ENCODE peak calls at places on chromosomes 6 and 20, in seven cellular contexts. M is PC-3, C is heart left ventricle, B is left lung, F is esophagus squamous epithelium, R is AG10803, S is endothelial cell of umbilical vein. J is an unnamed sample.

GRCh38 chr6:128036808-128037570 is 136.1 kb upstream of the THEMIS start:
- DNase-seq in M (no peak), C (no peak), B (no peak), F (no peak), R (peak; percentile 68), S (no peak), J (peak; percentile 34)

GRCh38 chr6:13673368-13673767 is 38.3 kb downstream of the RANBP9 start:
- DNase-seq in M (no peak), C (no peak), B (no peak), F (no peak), R (no peak), S (no peak), J (no peak)

GRCh38 chr20:31867011-31867410 is 3.3 kb downstream of the DUSP15 start:
- DNase-seq in M (no peak), C (no peak), B (no peak), F (no peak), R (no peak), S (no peak), J (no peak)

GRCh38 chr6:27422651-27423332 is 34.2 kb downstream of the ZNF391 start:
- DNase-seq in M (no peak), C (no peak), B (no peak), F (no peak), R (no peak), S (no peak), J (peak; percentile 26)

GRCh38 chr6:89360415-89360999 is 8.0 kb upstream of the UBE2J1 start:
- DNase-seq in M (peak; percentile 10), C (no peak), B (no peak), F (no peak), R (peak; percentile 56), S (no peak), J (no peak)

GRCh38 chr6:54308677-54309315 is 555 bp downstream of the TINAG start:
- DNase-seq in M (no peak), C (no peak), B (no peak), F (no peak), R (no peak), S (no peak), J (no peak)

GRCh38 chr6:79233611-79234149 is 802 bp downstream of the HMGN3 start:
- DNase-seq in M (peak; percentile 74), C (peak; percentile 94), B (peak; percentile 91), F (peak; percentile 54), R (peak; percentile 86), S (peak; percentile 91), J (peak; percentile 90)

GRCh38 chr6:32047539-32047854 is 9.3 kb downstream of the CYP21A2 start:
- DNase-seq in M (no peak), C (no peak), B (no peak), F (no peak), R (no peak), S (no peak), J (no peak)

GRCh38 chr6:40340957-40341356 is 246.2 kb downstream of the LRFN2 start:
- DNase-seq in M (no peak), C (no peak), B (no peak), F (no peak), R (no peak), S (no peak), J (no peak)

GRCh38 chr20:9392892-9393857 is 121.2 kb upstream of the LAMP5 start:
- DNase-seq in M (peak; percentile 82), C (peak; percentile 77), B (peak; percentile 72), F (no peak), R (peak; percentile 64), S (peak; percentile 37), J (peak; percentile 67)

GRCh38 chr6:130872250-130873095 is 45.3 kb downstream of the SMLR1 start:
- DNase-seq in M (peak; percentile 66), C (peak; percentile 73), B (peak; percentile 46), F (no peak), R (peak; percentile 47), S (peak; percentile 51), J (peak; percentile 62)

GRCh38 chr20:43911066-43911465 is 3.6 kb upstream of the TOX2 start:
- DNase-seq in M (peak; percentile 62), C (no peak), B (no peak), F (no peak), R (peak; percentile 59), S (peak; percentile 83), J (peak; percentile 59)

GRCh38 chr6:134374486-134374885 is 56.6 kb upstream of the SGK1 start:
- DNase-seq in M (no peak), C (no peak), B (no peak), F (no peak), R (peak; percentile 8), S (peak; percentile 28), J (no peak)

GRCh38 chr6:149433901-149434300 is 33.8 kb downstream of the SUMO4 start:
- DNase-seq in M (no peak), C (no peak), B (no peak), F (no peak), R (peak; percentile 78), S (no peak), J (peak; percentile 19)

GRCh38 chr20:33875534-33876026 is 64.4 kb downstream of the CHMP4B start:
- DNase-seq in M (no peak), C (no peak), B (no peak), F (no peak), R (no peak), S (no peak), J (no peak)
- H3K4me3 ChIP-seq in M (no peak overlapping the region), C (no peak overlapping the region), B (no peak overlapping the region), F (no peak overlapping the region), R (no peak overlapping the region), S (no peak overlapping the region), J (no peak overlapping the region)

GRCh38 chr20:48635791-48636267 is 192.0 kb downstream of the PREX1 start:
- DNase-seq in M (peak; percentile 64), C (peak; percentile 79), B (no peak), F (no peak), R (no peak), S (peak; percentile 55), J (peak; percentile 50)
- TF ChIP-seq CTCF in M (peak; percentile 95), C (peak; percentile 83), B (peak; percentile 79), F (peak; percentile 50), R (peak; percentile 76), S (peak; percentile 97), J (peak; percentile 87)

DNA sequence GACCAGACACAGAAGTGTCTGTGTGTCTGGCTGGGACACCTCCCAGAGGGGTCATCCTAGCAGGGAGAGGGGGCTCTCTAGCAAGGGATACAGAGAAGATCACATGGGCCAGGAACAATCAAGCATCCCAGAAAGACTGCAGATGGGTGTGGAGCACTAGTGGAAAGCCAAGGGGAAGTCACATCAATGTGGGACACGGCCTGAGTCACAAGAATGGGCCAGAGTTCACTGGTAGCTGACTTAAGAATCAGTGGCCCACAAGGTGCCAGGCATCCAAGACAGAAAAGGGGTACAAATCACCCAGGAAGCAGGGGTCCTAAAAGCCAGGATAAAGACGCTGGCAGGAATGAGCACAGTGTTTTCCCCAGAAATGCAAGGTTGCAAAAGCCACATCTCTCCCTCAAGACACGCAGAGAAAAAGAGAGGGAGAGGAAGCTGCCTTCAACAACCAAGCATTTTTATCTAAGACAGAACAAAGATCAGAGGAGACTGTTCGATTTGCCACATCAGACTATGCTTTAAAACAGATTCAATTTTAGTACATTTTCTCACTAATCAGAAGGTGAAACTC is 113.6 kb upstream of the DST start:
- DNase-seq in M (peak; percentile 37), C (no peak), B (no peak), F (no peak), R (no peak), S (no peak), J (no peak)
- H3K4me3 ChIP-seq in M (no peak overlapping the region), C (no peak overlapping the region), B (no peak overlapping the region), F (no peak overlapping the region), R (no peak overlapping the region), S (no peak overlapping the region), J (no peak overlapping the region)

GRCh38 chr6:44932651-44933091 is 395.5 kb upstream of the RUNX2 start:
- DNase-seq in M (no peak), C (no peak), B (no peak), F (no peak), R (no peak), S (no peak), J (no peak)
- TF ChIP-seq CTCF in M (no peak), C (no peak), B (no peak), F (no peak), R (no peak), S (no peak), J (no peak)

GRCh38 chr6:85404497-85405174 is 45.2 kb upstream of the NT5E start:
- DNase-seq in M (peak; percentile 94), C (no peak), B (peak; percentile 34), F (no peak), R (peak; percentile 93), S (peak; percentile 93), J (peak; percentile 82)
- H3K4me3 ChIP-seq in M (peak overlapping the region; percentile 45), C (no peak overlapping the region), B (no peak overlapping the region), F (no peak overlapping the region), R (no peak overlapping the region), S (no peak overlapping the region), J (no peak overlapping the region)

DNA sequence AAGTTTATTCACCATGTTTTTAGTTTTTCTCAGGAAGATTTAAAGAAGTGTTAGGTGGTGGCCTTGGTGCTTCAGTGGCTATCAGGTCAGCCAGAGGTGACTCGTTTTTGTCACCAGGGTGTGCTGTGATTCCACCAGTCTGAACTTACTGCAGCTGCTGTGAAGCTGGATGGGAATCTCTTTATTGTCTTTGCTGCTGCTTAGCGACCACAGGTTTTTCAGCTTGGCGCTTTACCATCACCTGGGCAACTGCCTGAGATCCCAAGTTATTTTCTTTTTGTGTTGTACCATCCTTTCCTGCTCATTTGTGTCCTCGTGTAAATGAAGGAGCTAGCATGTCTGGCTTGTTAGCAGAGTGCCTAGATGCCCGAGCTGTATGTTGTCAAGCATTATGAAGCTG is 146.9 kb downstream of the MACROD2 start:
- DNase-seq in M (peak; percentile 75), C (no peak), B (peak; percentile 34), F (no peak), R (peak; percentile 45), S (peak; percentile 1), J (peak; percentile 69)
- TF ChIP-seq CTCF in M (peak; percentile 81), C (peak; percentile 62), B (peak; percentile 28), F (peak; percentile 40), R (peak; percentile 60), S (no peak), J (peak; percentile 74)

GRCh38 chr6:28767133-28767532 is 156.7 kb downstream of the TRIM27 start:
- DNase-seq in M (no peak), C (no peak), B (no peak), F (no peak), R (no peak), S (no peak), J (no peak)
- H3K4me3 ChIP-seq in M (no peak overlapping the region), C (no peak overlapping the region), B (no peak overlapping the region), F (no peak overlapping the region), R (no peak overlapping the region), S (no peak overlapping the region), J (no peak overlapping the region)

GRCh38 chr20:38926142-38926933 is at the start of gene FAM83D:
- DNase-seq in M (peak; percentile 99), C (peak; percentile 96), B (peak; percentile 97), F (peak; percentile 75), R (peak; percentile 98), S (peak; percentile 100), J (peak; percentile 99)
- TF ChIP-seq CTCF in M (peak; percentile 10), C (peak; percentile 94), B (no peak), F (no peak), R (no peak), S (peak; percentile 92), J (no peak)

J was measured in fibroblast of villous mesenchyme.